ENCODE peak calls at places on chromosomes 4 and X, in nine cellular contexts. G is NCI-H2029 treated with DMSO at 0.1 percent for 48 hours, Q is NCI-H1930, F is AG08396, C is neuronal stem cell, R is caudate nucleus, L is SK-MEL-5, T is omental fat pad, K is anterior cingulate cortex. X is an unnamed sample.

GRCh38 chr4:151934766-151935165 is 174.0 kb upstream of the GATB start:
- DNase-seq in G (no peak), Q (no peak), F (no peak), C (no peak), R (no peak), L (no peak), T (no peak), K (no peak), X (no peak)

GRCh38 chr4:106898621-106899230 is 137.4 kb downstream of the DKK2 start:
- DNase-seq in G (no peak), Q (no peak), F (peak), C (peak), R (no peak), L (peak), T (no peak), K (no peak), X (no peak)

GRCh38 chr4:77579406-77580076 is 26.1 kb upstream of the CXCL13 start:
- DNase-seq in G (no peak), Q (no peak), F (peak), C (no peak), R (no peak), L (peak), T (no peak), K (no peak), X (no peak)

GRCh38 chrX:47231167-47231566 is 1.6 kb upstream of the USP11 start:
- DNase-seq in G (no peak), Q (no peak), F (no peak), C (no peak), R (no peak), L (no peak), T (no peak), K (no peak), X (no peak)

GRCh38 chrX:118603981-118604380 is 108.4 kb downstream of the DOCK11 start:
- DNase-seq in G (peak), Q (peak), F (peak), C (peak), R (peak), L (peak), T (no peak), K (no peak), X (no peak)

GRCh38 chr4:57943672-57944071 is 833.5 kb upstream of the IGFBP7 start:
- DNase-seq in G (no peak), Q (no peak), F (no peak), C (no peak), R (no peak), L (no peak), T (no peak), K (no peak), X (no peak)

GRCh38 chr4:86160423-86160822 is 199.4 kb downstream of the MAPK10 start:
- DNase-seq in G (no peak), Q (no peak), F (no peak), C (no peak), R (no peak), L (no peak), T (no peak), K (no peak), X (no peak)

GRCh38 chrX:23332101-23332887 is 2.4 kb upstream of the PTCHD1 start:
- DNase-seq in G (no peak), Q (no peak), F (no peak), C (no peak), R (no peak), L (no peak), T (no peak), K (peak), X (no peak)

GRCh38 chrX:109472939-109473713 is 8.8 kb downstream of the GUCY2F start:
- DNase-seq in G (no peak), Q (peak), F (peak), C (no peak), R (no peak), L (peak), T (no peak), K (no peak), X (peak)

GRCh38 chr4:168859100-168859499 is 151.0 kb downstream of the CBR4 start:
- DNase-seq in G (no peak), Q (no peak), F (no peak), C (no peak), R (no peak), L (no peak), T (no peak), K (no peak), X (no peak)